ENCODE peak calls at places on chromosomes 12 and 14, in four cellular contexts. O, I, X and U are unnamed samples. For H3K27me3 and H3K36me3, the result is how much of the 10 kb centered on the place peaks cover.

GRCh38 chr12:111387747-111388365 is 17.9 kb upstream of the SH2B3 start:
- DNase-seq in X (no peak), O (no peak), I (no peak), U (no peak)

GRCh38 chr14:104277416-104278213 is 139.2 kb downstream of the KIF26A start:
- DNase-seq in I (no peak), O (no peak), X (no peak), U (no peak)

GRCh38 chr14:44170099-44170498 is 337.0 kb downstream of the FSCB start:
- DNase-seq in X (no peak), O (no peak), I (no peak), U (no peak)

GRCh38 chr14:22262881-22263280 is 326.1 kb downstream of the DAD1 start:
- DNase-seq in O (no peak), X (no peak), I (no peak), U (no peak)

GRCh38 chr12:126384029-126384564 is 1318.9 kb downstream of the AACS start:
- DNase-seq in O (no peak), I (no peak), X (no peak), U (no peak)

GRCh38 chr14:24794906-24795305 is 160.9 kb upstream of the GZMB start:
- DNase-seq in X (no peak), O (no peak), I (no peak), U (no peak)

GRCh38 chr12:12720637-12721250 is 3.6 kb downstream of the CDKN1B start:
- DNase-seq in I (no peak), X (no peak), O (peak), U (peak)

GRCh38 chr12:3542911-3543310 is 51.9 kb downstream of the PRMT8 start:
- DNase-seq in I (no peak), O (no peak), X (no peak), U (no peak)

GRCh38 chr12:110245278-110245868 is 35.7 kb upstream of the ATP2A2 start:
- DNase-seq in O (peak), I (no peak), X (no peak), U (peak)

GRCh38 chr14:65170768-65171251 is 68.5 kb upstream of the MAX start:
- DNase-seq in X (no peak), O (peak), I (no peak), U (no peak)

GRCh38 chr12:132397152-132397933 is 68.0 kb upstream of the GALNT9 start:
- DNase-seq in X (no peak), O (no peak), I (no peak), U (no peak)

GRCh38 chr12:92650228-92650822 is 52.5 kb upstream of the PLEKHG7 start:
- DNase-seq in X (no peak), O (no peak), I (no peak), U (no peak)

GRCh38 chr14:61472025-61472672 is 150.8 kb downstream of the PRKCH start:
- DNase-seq in O (peak), X (no peak), I (no peak), U (no peak)

GRCh38 chr12:128818065-128819022 is 5.4 kb downstream of the SLC15A4 start:
- DNase-seq in I (no peak), O (no peak), X (no peak), U (peak)

GRCh38 chr12:27787559-27787958 is 7.5 kb upstream of the MANSC4 start:
- DNase-seq in O (no peak), X (no peak), I (no peak), U (no peak)

GRCh38 chr14:95319312-95320075 is at the start of gene CLMN:
- DNase-seq in X (no peak), O (peak), I (peak), U (peak)

GRCh38 chr14:31389947-31390346 is 30.4 kb downstream of the HEATR5A start:
- DNase-seq in O (peak), X (no peak), I (no peak), U (no peak)

GRCh38 chr14:96126339-96126770 is 78.3 kb upstream of the BDKRB2 start:
- DNase-seq in O (peak), I (no peak), X (no peak), U (no peak)

GRCh38 chr12:82099216-82099615 is 259.0 kb downstream of the CCDC59 start:
- DNase-seq in O (no peak), I (no peak), X (no peak), U (no peak)

GRCh38 chr14:48805315-48805714 is 780.9 kb downstream of the RPS29 start:
- DNase-seq in I (no peak), O (no peak), X (no peak), U (no peak)

GRCh38 chr12:21526053-21526452 is at the start of gene SPX:
- DNase-seq in I (no peak), X (no peak), O (no peak), U (no peak)

GRCh38 chr12:11171953-11172675 is 1.1 kb downstream of the SMIM10L1 start:
- DNase-seq in I (no peak), X (no peak), O (no peak), U (no peak)

GRCh38 chr12:93540506-93540905 is 32.0 kb upstream of the SOCS2 start:
- DNase-seq in I (no peak), O (peak), X (no peak), U (no peak)

GRCh38 chr12:9073077-9073476 is 42.6 kb downstream of the A2M start:
- DNase-seq in X (no peak), I (no peak), O (no peak), U (no peak)

GRCh38 chr12:67068204-67068731 is 200.9 kb upstream of the CAND1 start:
- DNase-seq in X (no peak), I (no peak), O (no peak), U (no peak)

GRCh38 chr12:69688021-69688420 is 11.1 kb downstream of the BEST3 start:
- DNase-seq in I (no peak), X (no peak), O (no peak), U (peak)

GRCh38 chr12:69687390-69687789 is 11.7 kb downstream of the BEST3 start:
- DNase-seq in X (no peak), O (no peak), I (no peak), U (peak)

GRCh38 chr12:69688496-69689427 is 10.3 kb downstream of the BEST3 start:
- DNase-seq in O (peak), X (peak), I (peak), U (peak)

GRCh38 chr12:69686731-69687130 is 12.4 kb downstream of the BEST3 start:
- DNase-seq in O (no peak), X (no peak), I (no peak), U (no peak)

GRCh38 chr12:69689638-69690037 is 9.5 kb downstream of the BEST3 start:
- DNase-seq in O (no peak), I (no peak), X (no peak), U (no peak)
- H3K4me3 ChIP-seq in O (no peak), I (peak), X (no peak), U (no peak)

GRCh38 chr14:71411766-71412165 is 504.5 kb downstream of the PCNX1 start:
- DNase-seq in O (no peak), X (no peak), I (no peak), U (no peak)
- H3K27me3 ChIP-seq in O (under half), X (under half), I (under half), U (under half)

GRCh38 chr14:91163316-91163715 is 49.4 kb downstream of the DGLUCY start:
- DNase-seq in I (no peak), X (peak), O (no peak), U (no peak)

GRCh38 chr14:91159906-91160305 is 46.0 kb downstream of the DGLUCY start:
- DNase-seq in I (no peak), X (no peak), O (no peak), U (no peak)

GRCh38 chr14:91158091-91158790 is 44.4 kb downstream of the DGLUCY start:
- DNase-seq in I (no peak), X (peak), O (no peak), U (no peak)

GRCh38 chr14:91155626-91156089 is 41.8 kb downstream of the DGLUCY start:
- DNase-seq in O (no peak), X (no peak), I (no peak), U (no peak)

DNA sequence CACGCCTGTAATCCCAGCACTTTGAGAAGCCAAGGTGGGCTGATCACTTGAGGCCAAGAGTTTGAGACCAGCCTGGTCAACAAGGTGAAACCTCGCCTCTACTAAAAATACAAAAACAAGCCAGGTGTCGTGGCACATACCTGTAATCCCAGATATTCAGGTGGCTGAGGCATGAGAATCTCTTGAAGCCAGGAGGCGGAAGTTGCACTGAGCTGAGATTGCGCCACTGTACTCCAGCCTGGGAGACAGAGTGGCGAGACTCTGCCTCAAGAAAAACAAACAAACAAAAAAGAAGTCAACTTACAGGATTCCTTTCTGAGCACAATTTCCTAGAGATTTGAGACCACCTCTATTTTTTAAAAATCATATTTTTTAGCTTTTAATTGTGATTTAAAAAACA is 45.3 kb downstream of the DGLUCY start:
- DNase-seq in X (no peak), O (no peak), I (no peak), U (no peak)
- H3K36me3 ChIP-seq in X (under half), O (half or more), I (under half), U (under half)

GRCh38 chr14:55104051-55104954 is 24.7 kb upstream of the LGALS3 start:
- DNase-seq in I (no peak), X (no peak), O (peak), U (no peak)

GRCh38 chr14:55101698-55102097 is 27.4 kb upstream of the LGALS3 start:
- DNase-seq in I (no peak), O (no peak), X (no peak), U (no peak)

GRCh38 chr14:55102141-55102547 is 26.9 kb upstream of the LGALS3 start:
- DNase-seq in X (peak), O (peak), I (no peak), U (peak)

GRCh38 chr14:55105991-55106390 is 23.1 kb upstream of the LGALS3 start:
- DNase-seq in O (no peak), X (no peak), I (no peak), U (no peak)

DNA sequence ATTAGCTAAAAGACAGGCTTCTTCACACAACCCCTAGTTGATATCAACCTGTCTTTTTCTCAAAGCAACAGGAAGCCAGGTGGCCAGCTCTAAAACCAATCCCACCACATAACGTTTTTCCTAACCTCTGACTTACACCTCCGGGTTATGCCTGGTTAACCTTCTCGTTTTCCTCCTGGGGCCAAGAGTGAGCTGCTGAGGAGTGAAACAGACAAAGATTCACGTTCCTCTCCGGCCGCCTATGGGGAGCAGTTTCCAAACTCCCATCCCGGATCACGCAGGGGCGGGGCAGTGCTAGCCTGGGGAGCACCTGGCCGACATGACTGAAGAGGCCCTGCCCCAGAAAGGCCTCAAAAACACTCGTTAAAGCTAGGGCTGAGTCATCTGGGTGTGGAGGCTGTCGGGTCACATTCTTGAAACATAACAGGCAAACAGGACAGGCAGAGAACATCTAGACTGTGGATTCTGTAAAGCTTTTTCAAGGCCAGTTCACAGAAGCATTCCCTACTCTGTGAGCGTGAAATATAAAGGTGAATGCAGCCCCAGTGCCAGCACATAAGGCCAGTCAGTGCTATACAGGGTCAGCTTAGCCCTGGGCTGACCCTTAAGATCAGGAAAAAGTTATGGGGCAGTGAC is 25.9 kb upstream of the LGALS3 start:
- DNase-seq in I (peak), X (peak), O (peak), U (peak)
- H3K4me3 ChIP-seq in I (peak), X (no peak), O (peak), U (peak)